ENCODE peak calls at places on chromosomes 7 and 10, in ten cellular contexts. One of them, this sample, is unnamed.

GRCh38 chr7:156460861-156461632 is 179.5 kb upstream of the RNF32 start:
- DNase-seq in gastrocnemius medialis: no peak
- DNase-seq in foreskin fibroblast: no peak
- DNase-seq in tibial artery: no peak
- DNase-seq in GM12865: no peak
- DNase-seq in NB4: no peak
- DNase-seq in stomach: peak; percentile 40
- DNase-seq in CD8-positive, alpha-beta T cell: no peak
- DNase-seq in left lung: no peak
- DNase-seq in esophagus squamous epithelium: no peak
- DNase-seq in this sample: no peak

GRCh38 chr7:127251458-127252379 is 1.0 kb downstream of the GRM8 start:
- DNase-seq in tibial artery: no peak
- DNase-seq in CD8-positive, alpha-beta T cell: no peak
- DNase-seq in GM12865: peak; percentile 32
- DNase-seq in esophagus squamous epithelium: no peak
- DNase-seq in stomach: no peak
- DNase-seq in NB4: no peak
- DNase-seq in foreskin fibroblast: peak; percentile 21
- DNase-seq in gastrocnemius medialis: no peak
- DNase-seq in left lung: no peak
- DNase-seq in this sample: peak; percentile 55

GRCh38 chr10:132448248-132448731 is 51.3 kb downstream of the PWWP2B start:
- DNase-seq in gastrocnemius medialis: peak; percentile 59
- DNase-seq in left lung: peak; percentile 91
- DNase-seq in esophagus squamous epithelium: no peak
- DNase-seq in stomach: peak; percentile 91
- DNase-seq in CD8-positive, alpha-beta T cell: peak; percentile 37
- DNase-seq in NB4: peak; percentile 57
- DNase-seq in tibial artery: no peak
- DNase-seq in GM12865: peak; percentile 28
- DNase-seq in foreskin fibroblast: no peak
- DNase-seq in this sample: peak; percentile 90

GRCh38 chr7:47145326-47145725 is 436.6 kb downstream of the TNS3 start:
- DNase-seq in GM12865: no peak
- DNase-seq in CD8-positive, alpha-beta T cell: no peak
- DNase-seq in stomach: no peak
- DNase-seq in NB4: no peak
- DNase-seq in esophagus squamous epithelium: no peak
- DNase-seq in gastrocnemius medialis: no peak
- DNase-seq in foreskin fibroblast: no peak
- DNase-seq in left lung: no peak
- DNase-seq in tibial artery: no peak
- DNase-seq in this sample: no peak

GRCh38 chr7:39667354-39667923 is 44.1 kb downstream of the RALA start:
- DNase-seq in gastrocnemius medialis: no peak
- DNase-seq in foreskin fibroblast: peak; percentile 87
- DNase-seq in NB4: no peak
- DNase-seq in tibial artery: no peak
- DNase-seq in CD8-positive, alpha-beta T cell: no peak
- DNase-seq in left lung: no peak
- DNase-seq in GM12865: no peak
- DNase-seq in esophagus squamous epithelium: no peak
- DNase-seq in stomach: no peak
- DNase-seq in this sample: no peak

GRCh38 chr10:56068040-56068439 is 293.0 kb downstream of the ZWINT start:
- DNase-seq in gastrocnemius medialis: no peak
- DNase-seq in esophagus squamous epithelium: no peak
- DNase-seq in left lung: no peak
- DNase-seq in foreskin fibroblast: no peak
- DNase-seq in CD8-positive, alpha-beta T cell: no peak
- DNase-seq in NB4: no peak
- DNase-seq in tibial artery: no peak
- DNase-seq in stomach: no peak
- DNase-seq in GM12865: no peak
- DNase-seq in this sample: no peak

GRCh38 chr7:66418537-66418936 is 210.1 kb upstream of the KCTD7 start:
- DNase-seq in esophagus squamous epithelium: no peak
- DNase-seq in foreskin fibroblast: no peak
- DNase-seq in NB4: no peak
- DNase-seq in CD8-positive, alpha-beta T cell: no peak
- DNase-seq in left lung: no peak
- DNase-seq in GM12865: no peak
- DNase-seq in gastrocnemius medialis: no peak
- DNase-seq in tibial artery: no peak
- DNase-seq in stomach: no peak
- DNase-seq in this sample: no peak

GRCh38 chr7:157158400-157158799 is 19.7 kb downstream of the UBE3C start:
- DNase-seq in left lung: no peak
- DNase-seq in tibial artery: no peak
- DNase-seq in GM12865: no peak
- DNase-seq in CD8-positive, alpha-beta T cell: no peak
- DNase-seq in NB4: no peak
- DNase-seq in esophagus squamous epithelium: no peak
- DNase-seq in stomach: no peak
- DNase-seq in gastrocnemius medialis: no peak
- DNase-seq in foreskin fibroblast: no peak
- DNase-seq in this sample: no peak

GRCh38 chr7:47677664-47678063 is 95.8 kb upstream of the TNS3 start:
- DNase-seq in left lung: no peak
- DNase-seq in GM12865: no peak
- DNase-seq in gastrocnemius medialis: no peak
- DNase-seq in stomach: no peak
- DNase-seq in esophagus squamous epithelium: no peak
- DNase-seq in foreskin fibroblast: peak; percentile 63
- DNase-seq in NB4: no peak
- DNase-seq in tibial artery: no peak
- DNase-seq in CD8-positive, alpha-beta T cell: no peak
- DNase-seq in this sample: no peak

GRCh38 chr7:132578826-132579225 is 2.6 kb upstream of the PLXNA4 start:
- DNase-seq in CD8-positive, alpha-beta T cell: no peak
- DNase-seq in foreskin fibroblast: no peak
- DNase-seq in NB4: no peak
- DNase-seq in tibial artery: no peak
- DNase-seq in esophagus squamous epithelium: no peak
- DNase-seq in stomach: no peak
- DNase-seq in GM12865: no peak
- DNase-seq in left lung: no peak
- DNase-seq in gastrocnemius medialis: no peak
- DNase-seq in this sample: no peak

GRCh38 chr10:5485948-5486851 is 13.2 kb downstream of the CALML5 start:
- DNase-seq in left lung: no peak
- DNase-seq in tibial artery: no peak
- DNase-seq in stomach: no peak
- DNase-seq in foreskin fibroblast: no peak
- DNase-seq in CD8-positive, alpha-beta T cell: no peak
- DNase-seq in esophagus squamous epithelium: no peak
- DNase-seq in NB4: no peak
- DNase-seq in gastrocnemius medialis: no peak
- DNase-seq in GM12865: no peak
- DNase-seq in this sample: no peak
- H3K4me3 ChIP-seq in left lung: no peak overlapping the region
- H3K4me3 ChIP-seq in tibial artery: no peak overlapping the region
- H3K4me3 ChIP-seq in stomach: no peak overlapping the region
- H3K4me3 ChIP-seq in foreskin fibroblast: no peak overlapping the region
- H3K4me3 ChIP-seq in CD8-positive, alpha-beta T cell: no peak overlapping the region
- H3K4me3 ChIP-seq in esophagus squamous epithelium: no peak overlapping the region
- H3K4me3 ChIP-seq in NB4: no peak overlapping the region
- H3K4me3 ChIP-seq in gastrocnemius medialis: no peak overlapping the region
- H3K4me3 ChIP-seq in GM12865: no peak overlapping the region
- H3K4me3 ChIP-seq in this sample: no peak overlapping the region

DNA sequence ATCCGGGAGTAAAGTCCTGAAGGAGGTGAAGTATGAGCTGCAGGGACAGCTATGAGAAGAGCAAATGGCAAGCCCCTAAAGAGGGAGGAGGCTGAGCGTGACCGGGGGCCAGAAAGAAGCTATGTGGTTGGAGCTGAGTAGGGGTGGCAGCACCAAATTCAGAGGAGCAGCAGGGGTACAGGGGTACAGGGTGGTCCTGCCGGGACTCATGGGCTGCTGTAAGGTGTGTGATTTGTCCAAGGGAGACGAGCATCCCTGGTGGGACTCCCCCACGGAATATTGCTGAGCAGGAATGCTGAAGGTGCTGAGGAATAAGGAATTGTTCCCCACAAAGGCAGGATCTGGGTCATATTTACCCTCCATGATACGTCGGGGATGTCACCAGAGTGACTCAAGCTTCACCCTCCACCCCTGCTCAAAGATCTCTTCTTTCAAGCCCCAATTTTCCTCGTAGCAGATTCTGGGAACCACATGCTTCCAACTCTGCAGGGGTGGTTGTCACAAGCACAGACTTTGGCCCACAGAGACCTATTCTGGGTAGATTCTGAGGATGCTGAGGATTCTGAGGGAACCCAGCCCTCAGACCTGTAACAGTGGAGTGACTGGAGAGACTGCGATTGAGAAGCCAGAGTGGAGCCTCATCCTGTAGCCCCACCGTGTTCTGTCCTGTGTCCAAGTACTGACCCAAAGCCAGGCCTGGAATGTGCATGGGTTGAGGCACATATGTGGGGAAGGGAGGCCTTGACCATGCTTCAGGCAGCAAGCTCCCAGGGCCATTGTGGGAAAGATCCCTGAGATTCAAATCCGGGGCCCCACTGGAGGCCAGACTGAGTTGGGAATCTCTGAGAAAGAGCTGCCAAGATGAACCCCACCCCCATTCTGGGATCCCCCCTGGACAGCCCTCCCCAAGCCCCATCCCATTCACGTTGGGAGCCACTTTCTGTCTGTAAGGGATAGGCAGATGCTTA is 4.2 kb downstream of the SFTPD start:
- DNase-seq in left lung: no peak
- DNase-seq in GM12865: no peak
- DNase-seq in esophagus squamous epithelium: no peak
- DNase-seq in gastrocnemius medialis: no peak
- DNase-seq in tibial artery: no peak
- DNase-seq in stomach: peak; percentile 19
- DNase-seq in foreskin fibroblast: no peak
- DNase-seq in NB4: no peak
- DNase-seq in CD8-positive, alpha-beta T cell: no peak
- DNase-seq in this sample: no peak
- H3K4me3 ChIP-seq in left lung: no peak overlapping the region
- H3K4me3 ChIP-seq in GM12865: no peak overlapping the region
- H3K4me3 ChIP-seq in esophagus squamous epithelium: no peak overlapping the region
- H3K4me3 ChIP-seq in gastrocnemius medialis: no peak overlapping the region
- H3K4me3 ChIP-seq in tibial artery: no peak overlapping the region
- H3K4me3 ChIP-seq in stomach: no peak overlapping the region
- H3K4me3 ChIP-seq in foreskin fibroblast: no peak overlapping the region
- H3K4me3 ChIP-seq in NB4: no peak overlapping the region
- H3K4me3 ChIP-seq in CD8-positive, alpha-beta T cell: no peak overlapping the region
- H3K4me3 ChIP-seq in this sample: no peak overlapping the region

DNA sequence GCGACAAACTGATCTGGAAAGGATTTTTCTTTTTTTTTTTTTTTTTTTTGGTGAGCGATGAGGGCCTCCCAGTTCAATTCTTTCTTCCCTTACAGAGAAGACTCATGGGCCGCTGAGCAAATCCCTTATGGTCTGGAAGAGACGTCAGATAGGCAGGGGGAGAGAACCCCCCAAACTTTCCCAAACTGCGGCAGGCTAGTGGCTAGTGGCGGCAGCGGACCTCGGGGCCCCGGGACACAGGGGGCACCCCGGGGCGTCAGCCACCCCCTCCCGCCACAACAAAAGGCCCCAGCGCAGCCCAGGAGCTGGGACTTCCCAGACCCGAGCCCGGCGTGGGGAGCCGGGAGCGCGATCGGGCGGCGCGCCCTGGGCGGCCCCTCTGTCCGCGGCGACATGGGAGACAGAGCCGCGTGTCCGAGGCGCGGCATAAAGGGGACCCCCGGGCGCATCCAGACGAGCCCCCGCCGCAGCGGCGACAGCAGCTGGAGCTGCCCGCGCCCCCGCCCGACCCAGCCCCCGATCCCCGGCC is 813 bp downstream of the FAM171A1 start:
- DNase-seq in stomach: no peak
- DNase-seq in GM12865: peak; percentile 20
- DNase-seq in CD8-positive, alpha-beta T cell: no peak
- DNase-seq in foreskin fibroblast: peak; percentile 59
- DNase-seq in tibial artery: no peak
- DNase-seq in gastrocnemius medialis: no peak
- DNase-seq in NB4: no peak
- DNase-seq in esophagus squamous epithelium: no peak
- DNase-seq in left lung: no peak
- DNase-seq in this sample: peak; percentile 53
- H3K4me3 ChIP-seq in stomach: peak overlapping the region; percentile 83
- H3K4me3 ChIP-seq in GM12865: peak overlapping the region; percentile 50
- H3K4me3 ChIP-seq in CD8-positive, alpha-beta T cell: peak overlapping the region; percentile 33
- H3K4me3 ChIP-seq in foreskin fibroblast: peak overlapping the region; percentile 73
- H3K4me3 ChIP-seq in tibial artery: peak overlapping the region; percentile 83
- H3K4me3 ChIP-seq in gastrocnemius medialis: peak overlapping the region; percentile 63
- H3K4me3 ChIP-seq in NB4: no peak overlapping the region
- H3K4me3 ChIP-seq in esophagus squamous epithelium: peak overlapping the region; percentile 86
- H3K4me3 ChIP-seq in left lung: peak overlapping the region; percentile 50
- H3K4me3 ChIP-seq in this sample: peak overlapping the region; percentile 77

GRCh38 chr10:113866551-113867394 is 12.3 kb downstream of the NHLRC2 start:
- DNase-seq in NB4: peak; percentile 38
- DNase-seq in CD8-positive, alpha-beta T cell: no peak
- DNase-seq in left lung: no peak
- DNase-seq in foreskin fibroblast: peak; percentile 14
- DNase-seq in tibial artery: no peak
- DNase-seq in gastrocnemius medialis: no peak
- DNase-seq in GM12865: no peak
- DNase-seq in esophagus squamous epithelium: no peak
- DNase-seq in stomach: no peak
- DNase-seq in this sample: no peak
- H3K4me3 ChIP-seq in NB4: no peak overlapping the region
- H3K4me3 ChIP-seq in CD8-positive, alpha-beta T cell: no peak overlapping the region
- H3K4me3 ChIP-seq in left lung: no peak overlapping the region
- H3K4me3 ChIP-seq in foreskin fibroblast: no peak overlapping the region
- H3K4me3 ChIP-seq in tibial artery: no peak overlapping the region
- H3K4me3 ChIP-seq in gastrocnemius medialis: no peak overlapping the region
- H3K4me3 ChIP-seq in GM12865: no peak overlapping the region
- H3K4me3 ChIP-seq in esophagus squamous epithelium: no peak overlapping the region
- H3K4me3 ChIP-seq in stomach: no peak overlapping the region
- H3K4me3 ChIP-seq in this sample: no peak overlapping the region

DNA sequence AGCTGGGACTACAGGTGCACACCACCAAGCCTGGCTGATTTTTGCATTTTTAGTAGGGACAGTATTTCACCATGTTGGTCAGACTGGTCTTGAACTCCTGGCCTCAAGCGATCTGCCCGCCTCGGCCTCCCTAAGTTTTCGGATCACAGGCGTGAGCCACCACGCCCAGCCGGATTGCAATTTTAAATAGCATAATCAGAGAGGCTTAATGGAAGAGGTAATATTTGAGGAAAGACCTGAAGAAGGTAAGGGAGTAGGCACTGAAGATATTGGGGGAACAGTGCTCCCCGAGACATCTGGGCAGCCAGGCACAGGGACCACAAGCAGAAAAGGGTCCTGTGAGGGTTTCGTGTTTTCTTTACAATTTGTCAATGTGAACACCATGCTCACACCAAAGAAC is 61.4 kb upstream of the USP6NL start:
- DNase-seq in stomach: no peak
- DNase-seq in gastrocnemius medialis: no peak
- DNase-seq in GM12865: no peak
- DNase-seq in esophagus squamous epithelium: no peak
- DNase-seq in tibial artery: peak; percentile 7
- DNase-seq in CD8-positive, alpha-beta T cell: no peak
- DNase-seq in foreskin fibroblast: no peak
- DNase-seq in left lung: no peak
- DNase-seq in NB4: no peak
- DNase-seq in this sample: no peak
- H3K4me3 ChIP-seq in stomach: no peak overlapping the region
- H3K4me3 ChIP-seq in gastrocnemius medialis: no peak overlapping the region
- H3K4me3 ChIP-seq in GM12865: no peak overlapping the region
- H3K4me3 ChIP-seq in esophagus squamous epithelium: no peak overlapping the region
- H3K4me3 ChIP-seq in tibial artery: no peak overlapping the region
- H3K4me3 ChIP-seq in CD8-positive, alpha-beta T cell: no peak overlapping the region
- H3K4me3 ChIP-seq in foreskin fibroblast: no peak overlapping the region
- H3K4me3 ChIP-seq in left lung: no peak overlapping the region
- H3K4me3 ChIP-seq in NB4: no peak overlapping the region
- H3K4me3 ChIP-seq in this sample: no peak overlapping the region